ENCODE peak calls at places on chromosomes 4 and X, in seven cellular contexts. C is mesendoderm, F is H9, L is mesenchymal stem cell, Y is neuronal stem cell, U is IMR-90, W is H1. I is an unnamed sample.

GRCh38 chr4:6288871-6289270 is 19.2 kb downstream of the WFS1 start:
- DNase-seq in W (no peak), U (no peak), F (no peak), C (no peak), Y (no peak), L (no peak), I (no peak)

GRCh38 chrX:71454222-71454621 is 78.7 kb upstream of the OGT start:
- DNase-seq in U (peak), L (peak), F (no peak), C (no peak), W (no peak), Y (no peak), I (no peak)

GRCh38 chr4:105061136-105061696 is 85.5 kb upstream of the TET2 start:
- DNase-seq in W (no peak), L (no peak), Y (peak), F (peak), C (peak), U (peak), I (peak)

GRCh38 chrX:72131317-72132294 is at the start of gene RTL5:
- DNase-seq in U (peak), C (peak), F (peak), L (peak), W (peak), Y (peak), I (peak)

GRCh38 chrX:103398321-103398937 is 22.1 kb downstream of the BEX3 start:
- DNase-seq in U (peak), Y (no peak), F (no peak), W (no peak), L (peak), C (no peak), I (peak)

GRCh38 chr4:53313510-53313909 is 52.4 kb downstream of the SCFD2 start:
- DNase-seq in U (peak), Y (peak), L (peak), C (peak), F (peak), W (no peak), I (no peak)

GRCh38 chr4:152239216-152239615 is 296.7 kb downstream of the FBXW7 start:
- DNase-seq in W (no peak), F (no peak), C (no peak), U (no peak), L (no peak), Y (no peak), I (no peak)

GRCh38 chr4:176540814-176541213 is 221.0 kb downstream of the SPCS3 start:
- DNase-seq in L (no peak), U (no peak), C (no peak), W (no peak), Y (no peak), F (no peak), I (no peak)

GRCh38 chrX:17559728-17560379 is 177.4 kb upstream of the SCML1 start:
- DNase-seq in Y (no peak), C (peak), L (peak), W (no peak), U (peak), F (no peak), I (peak)

GRCh38 chrX:40104649-40105015 is 6.9 kb upstream of the BCOR start:
- DNase-seq in F (no peak), L (peak), U (peak), Y (no peak), C (peak), W (no peak), I (peak)

GRCh38 chrX:130347336-130347735 is 7.6 kb downstream of the SLC25A14 start:
- DNase-seq in Y (no peak), U (peak), C (no peak), L (no peak), F (no peak), W (no peak), I (peak)

GRCh38 chrX:50108264-50108663 is 92.5 kb downstream of the AKAP4 start:
- DNase-seq in W (no peak), F (no peak), U (no peak), Y (no peak), L (no peak), C (peak), I (no peak)

GRCh38 chr4:183437452-183437851 is 7.0 kb upstream of the CDKN2AIP start:
- DNase-seq in W (no peak), F (no peak), L (no peak), Y (no peak), U (no peak), C (no peak), I (no peak)

GRCh38 chr4:163610642-163611041 is 116.2 kb downstream of the TMA16 start:
- DNase-seq in C (peak), L (no peak), U (no peak), F (no peak), Y (no peak), W (no peak), I (no peak)

GRCh38 chr4:95506264-95506663 is 42.5 kb downstream of the UNC5C start:
- DNase-seq in U (peak), C (peak), Y (no peak), W (no peak), F (no peak), L (peak), I (peak)

GRCh38 chrX:92247076-92247475 is 467.9 kb downstream of the PCDH11X start:
- DNase-seq in L (peak), Y (no peak), W (no peak), U (peak), F (no peak), C (no peak), I (peak)

GRCh38 chr4:8235686-8236085 is 33.9 kb upstream of the HTRA3 start:
- DNase-seq in U (no peak), W (no peak), F (no peak), L (no peak), Y (no peak), C (no peak), I (no peak)

DNA sequence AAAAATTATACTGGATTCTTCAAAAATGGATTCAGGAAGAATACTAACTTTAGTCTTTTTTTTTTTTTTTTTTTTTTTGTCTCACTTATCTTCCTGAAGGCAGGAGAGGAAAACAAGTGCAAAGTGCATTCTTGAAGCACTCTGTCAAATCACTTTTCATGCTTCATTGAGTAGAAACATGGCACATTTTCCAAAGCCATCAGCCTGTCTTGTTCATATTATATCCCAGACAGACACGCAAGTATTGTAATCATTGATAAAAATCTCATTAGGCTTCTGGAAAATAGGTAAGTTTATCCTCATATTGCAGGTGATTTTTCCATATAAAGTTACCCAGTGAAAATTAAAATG is 1.3 kb downstream of the BBS12 start:
- DNase-seq in L (no peak), U (no peak), C (no peak), W (no peak), F (no peak), Y (no peak), I (no peak)
- H4K8ac ChIP-seq in L (no peak), U (no peak), C (no peak), W (no peak), F (no peak), Y (no peak), I (no peak)

DNA sequence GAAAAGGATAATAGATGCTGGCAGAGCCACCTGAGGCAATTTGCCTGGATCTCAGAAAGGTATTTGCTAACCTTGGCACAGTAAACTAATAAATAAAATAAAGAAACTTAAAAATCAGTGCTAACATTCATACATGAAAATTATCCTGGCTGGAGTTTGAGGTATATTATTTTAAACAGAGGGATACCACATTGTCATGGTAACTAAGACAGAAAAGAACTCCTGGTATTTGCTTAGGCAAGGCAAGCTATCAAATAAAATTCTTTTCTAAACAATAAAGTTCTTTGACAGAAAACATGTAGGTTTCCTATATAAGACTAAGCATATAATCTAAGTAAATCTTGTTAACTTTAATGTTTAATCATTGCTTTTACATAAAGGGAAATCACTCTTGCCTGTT is 218.8 kb downstream of the MAGEB17 start:
- DNase-seq in C (no peak), Y (no peak), F (no peak), L (no peak), U (peak), W (no peak), I (no peak)
- H4K8ac ChIP-seq in C (no peak), Y (no peak), F (no peak), L (no peak), U (no peak), W (no peak), I (no peak)

DNA sequence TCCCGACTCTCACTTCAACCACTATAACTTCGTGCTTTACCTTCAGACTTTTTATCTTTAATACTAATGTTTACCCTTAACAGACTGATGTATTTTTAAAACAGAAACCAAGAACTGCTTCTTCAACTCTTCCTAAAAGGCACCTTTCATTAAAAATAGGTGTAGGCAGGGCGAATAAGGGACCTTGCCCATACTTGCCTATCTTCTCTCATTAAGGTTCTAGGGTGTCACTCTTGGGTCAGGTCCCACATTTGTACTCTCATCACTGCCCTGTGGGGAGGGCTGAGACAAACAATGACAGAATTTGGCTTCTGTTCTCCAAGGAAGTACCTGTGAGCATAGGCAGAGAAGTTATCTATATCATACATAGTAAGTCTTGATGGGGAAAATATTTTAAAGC is 69.7 kb downstream of the ANKRD50 start:
- DNase-seq in L (no peak), Y (no peak), U (no peak), F (no peak), W (no peak), C (no peak), I (no peak)
- H4K8ac ChIP-seq in L (no peak), Y (no peak), U (no peak), F (no peak), W (no peak), C (no peak), I (no peak)

GRCh38 chrX:133655262-133655913 is 240.1 kb upstream of the GPC4 start:
- DNase-seq in L (no peak), Y (no peak), U (no peak), W (no peak), F (no peak), C (no peak), I (no peak)

GRCh38 chrX:133658244-133658911 is 243.1 kb upstream of the GPC4 start:
- DNase-seq in F (no peak), W (no peak), C (no peak), U (no peak), L (no peak), Y (no peak), I (peak)

GRCh38 chrX:133654801-133655200 is 239.5 kb upstream of the GPC4 start:
- DNase-seq in Y (no peak), W (no peak), C (no peak), U (peak), F (no peak), L (peak), I (peak)

GRCh38 chrX:133655914-133656265 is 240.6 kb upstream of the GPC4 start:
- DNase-seq in F (no peak), C (no peak), W (no peak), L (peak), U (no peak), Y (no peak), I (no peak)

DNA sequence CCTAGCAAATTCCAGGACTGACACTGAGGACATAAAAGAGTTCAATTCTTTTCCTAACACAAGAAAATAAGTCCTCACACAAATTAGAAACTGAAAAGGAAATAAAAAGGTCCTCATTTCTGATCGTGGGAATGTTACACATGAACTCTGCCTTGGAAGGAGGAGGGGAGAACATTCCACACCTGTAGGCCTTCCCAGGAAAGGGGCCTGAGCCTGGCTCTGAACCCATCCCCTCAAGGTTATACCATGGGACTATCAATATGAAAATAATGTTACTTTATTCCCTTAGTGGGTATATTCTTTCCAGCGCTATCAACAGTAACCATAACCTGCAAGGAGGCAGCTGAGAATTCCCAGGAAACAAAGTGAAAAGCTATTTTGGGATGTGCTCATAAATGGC is 242.2 kb upstream of the GPC4 start:
- DNase-seq in W (no peak), L (no peak), U (no peak), F (no peak), C (no peak), Y (no peak), I (no peak)
- H4K8ac ChIP-seq in W (no peak), L (no peak), U (no peak), F (no peak), C (no peak), Y (no peak), I (no peak)

GRCh38 chr4:11341337-11342043 is 87.2 kb downstream of the HS3ST1 start:
- DNase-seq in W (no peak), Y (no peak), L (no peak), F (no peak), C (no peak), U (no peak), I (no peak)
- H4K8ac ChIP-seq in W (no peak), Y (no peak), L (no peak), F (no peak), C (no peak), U (no peak), I (no peak)

GRCh38 chr4:66034671-66035070 is 364.4 kb upstream of the EPHA5 start:
- DNase-seq in L (no peak), W (no peak), F (no peak), Y (no peak), C (no peak), U (no peak), I (no peak)

GRCh38 chr4:66035701-66036100 is 365.4 kb upstream of the EPHA5 start:
- DNase-seq in C (no peak), F (no peak), U (no peak), Y (no peak), W (no peak), L (no peak), I (no peak)

GRCh38 chr4:66028668-66029067 is 358.4 kb upstream of the EPHA5 start:
- DNase-seq in F (no peak), W (no peak), L (no peak), C (no peak), Y (no peak), U (no peak), I (no peak)

GRCh38 chr4:66032571-66032970 is 362.3 kb upstream of the EPHA5 start:
- DNase-seq in U (no peak), Y (no peak), W (no peak), F (no peak), C (no peak), L (no peak), I (no peak)
- H4K8ac ChIP-seq in U (no peak), Y (no peak), W (no peak), F (no peak), C (no peak), L (no peak), I (no peak)

GRCh38 chr4:87913871-87914270 is 61.6 kb upstream of the SPP1 start:
- DNase-seq in L (no peak), C (no peak), U (no peak), W (no peak), Y (no peak), F (no peak), I (no peak)
- H4K8ac ChIP-seq in L (no peak), C (no peak), U (no peak), W (no peak), Y (no peak), F (no peak), I (no peak)

I was measured in trophoblast cell.